ENCODE peak calls at places on chromosomes 3 and 15, in four cellular contexts. One of them, this sample, is unnamed.

GRCh38 chr3:187191271-187191670 is 6.0 kb upstream of the RTP1 start:
- DNase-seq in endothelial cell: no peak
- DNase-seq in type B pancreatic cell: no peak
- DNase-seq in MM.1S: no peak
- DNase-seq in this sample: no peak

GRCh38 chr3:100401674-100402036 is 316 bp downstream of the LNP1 start:
- DNase-seq in endothelial cell: peak; percentile 28
- DNase-seq in type B pancreatic cell: no peak
- DNase-seq in MM.1S: peak; percentile 46
- DNase-seq in this sample: no peak

GRCh38 chr15:101024111-101024695 is 105.0 kb downstream of the LRRK1 start:
- DNase-seq in endothelial cell: no peak
- DNase-seq in type B pancreatic cell: peak; percentile 58
- DNase-seq in MM.1S: no peak
- DNase-seq in this sample: peak; percentile 59

GRCh38 chr15:64398575-64398974 is 10.9 kb downstream of the TRIP4 start:
- DNase-seq in endothelial cell: no peak
- DNase-seq in type B pancreatic cell: no peak
- DNase-seq in MM.1S: no peak
- DNase-seq in this sample: no peak

GRCh38 chr3:179528786-179529185 is 33.9 kb upstream of the ACTL6A start:
- DNase-seq in endothelial cell: no peak
- DNase-seq in type B pancreatic cell: no peak
- DNase-seq in MM.1S: no peak
- DNase-seq in this sample: no peak

GRCh38 chr3:43477600-43477999 is 144.2 kb downstream of the ANO10 start:
- DNase-seq in endothelial cell: no peak
- DNase-seq in type B pancreatic cell: no peak
- DNase-seq in MM.1S: no peak
- DNase-seq in this sample: no peak

GRCh38 chr15:34987623-34987981 is 485 bp downstream of the ZNF770 start:
- DNase-seq in endothelial cell: no peak
- DNase-seq in type B pancreatic cell: no peak
- DNase-seq in MM.1S: no peak
- DNase-seq in this sample: no peak

GRCh38 chr3:49333091-49333490 is 6.8 kb downstream of the USP4 start:
- DNase-seq in endothelial cell: no peak
- DNase-seq in type B pancreatic cell: no peak
- DNase-seq in MM.1S: no peak
- DNase-seq in this sample: peak; percentile 81

GRCh38 chr3:154862265-154862664 is 217.9 kb upstream of the MME start:
- DNase-seq in endothelial cell: no peak
- DNase-seq in type B pancreatic cell: no peak
- DNase-seq in MM.1S: peak; percentile 81
- DNase-seq in this sample: no peak

This sample was measured in cardiac septum.